ENCODE peak calls at places on chromosomes 12 and 14, in eight cellular contexts. W is left ventricle myocardium inferior, G is A549, X is lung, K is uterus, O is Caco-2, F is IMR-90, R is body of pancreas. E is an unnamed sample. For H3K4me1, the result is how much of the 10 kb centered on the place peaks cover.

GRCh38 chr12:55820679-55821078 is 2.8 kb downstream of the ORMDL2 start:
- DNase-seq in W (no peak), O (no peak), G (peak), X (no peak), R (no peak), F (no peak), K (no peak), E (no peak)

GRCh38 chr14:35470775-35471174 is 63.2 kb upstream of the INSM2 start:
- DNase-seq in W (no peak), X (no peak), K (no peak), G (no peak), R (no peak), F (peak), O (peak), E (no peak)

GRCh38 chr12:53233671-53234091 is 1.7 kb upstream of the RARG start:
- DNase-seq in F (no peak), G (no peak), X (no peak), R (no peak), K (no peak), W (no peak), O (no peak), E (no peak)

GRCh38 chr12:44117368-44117767 is 281.5 kb downstream of the TMEM117 start:
- DNase-seq in R (no peak), G (no peak), W (no peak), X (no peak), F (peak), K (no peak), O (no peak), E (no peak)

GRCh38 chr14:106883218-106883692 is 1356.9 kb downstream of the TMEM121 start:
- DNase-seq in O (peak), W (no peak), K (no peak), X (no peak), F (no peak), R (peak), G (no peak), E (no peak)

GRCh38 chr12:121238604-121239334 is 28.8 kb downstream of the P2RX4 start:
- DNase-seq in X (no peak), K (no peak), G (no peak), W (no peak), O (no peak), F (no peak), R (peak), E (no peak)

GRCh38 chr14:81834308-81834707 is 300.7 kb upstream of the SEL1L start:
- DNase-seq in R (no peak), F (no peak), K (no peak), X (no peak), O (no peak), G (no peak), W (no peak), E (no peak)

GRCh38 chr14:72522847-72523246 is 371.1 kb downstream of the DPF3 start:
- DNase-seq in K (no peak), F (no peak), W (no peak), R (no peak), O (no peak), X (no peak), G (no peak), E (no peak)

GRCh38 chr12:666766-667308 is 3.6 kb upstream of the NINJ2 start:
- DNase-seq in G (no peak), F (peak), X (no peak), K (no peak), W (no peak), O (no peak), R (no peak), E (no peak)

GRCh38 chr12:131608740-131609665 is 101.9 kb upstream of the SFSWAP start:
- DNase-seq in W (peak), K (peak), R (peak), G (peak), O (peak), F (peak), X (peak), E (peak)

GRCh38 chr12:76964784-76965571 is 86.2 kb upstream of the CSRP2 start:
- DNase-seq in G (no peak), X (no peak), W (no peak), F (no peak), K (no peak), O (no peak), R (no peak), E (no peak)

GRCh38 chr14:33210304-33210703 is 271.6 kb downstream of the NPAS3 start:
- DNase-seq in W (no peak), G (no peak), F (peak), X (no peak), R (no peak), K (no peak), O (peak), E (no peak)

GRCh38 chr12:120015313-120015712 is 26.3 kb downstream of the BICDL1 start:
- DNase-seq in K (no peak), G (no peak), R (no peak), X (no peak), W (no peak), O (no peak), F (no peak), E (no peak)

GRCh38 chr14:88289996-88290395 is 33.1 kb downstream of the KCNK10 start:
- DNase-seq in O (no peak), G (no peak), R (no peak), W (no peak), F (no peak), X (no peak), K (no peak), E (no peak)

GRCh38 chr14:32934891-32935633 is 3.6 kb upstream of the NPAS3 start:
- DNase-seq in K (peak), F (no peak), W (no peak), X (no peak), G (no peak), R (no peak), O (no peak), E (no peak)

GRCh38 chr12:104630230-104630670 is 173.5 kb downstream of the CHST11 start:
- DNase-seq in R (no peak), G (no peak), F (no peak), W (no peak), X (no peak), O (no peak), K (no peak), E (no peak)

GRCh38 chr12:19021646-19022045 is 107.9 kb upstream of the PLEKHA5 start:
- DNase-seq in F (peak), G (no peak), X (no peak), R (no peak), O (no peak), W (no peak), K (no peak), E (no peak)

GRCh38 chr14:75877292-75877691 is 104.5 kb downstream of the TGFB3 start:
- DNase-seq in F (peak), O (no peak), R (peak), X (no peak), W (no peak), K (no peak), G (no peak), E (no peak)

GRCh38 chr12:16135323-16135722 is 142.2 kb downstream of the SLC15A5 start:
- DNase-seq in R (no peak), F (no peak), K (no peak), X (no peak), O (no peak), W (no peak), G (no peak), E (no peak)

GRCh38 chr12:59431266-59431665 is 164.6 kb upstream of the SLC16A7 start:
- DNase-seq in K (no peak), W (no peak), O (no peak), X (no peak), R (no peak), G (no peak), F (peak), E (no peak)

GRCh38 chr12:31000751-31001150 is 72.9 kb upstream of the DDX11 start:
- DNase-seq in X (no peak), O (no peak), F (peak), R (no peak), G (no peak), K (no peak), W (no peak), E (no peak)

GRCh38 chr12:4960030-4960429 is 50.3 kb downstream of the KCNA1 start:
- DNase-seq in O (no peak), X (no peak), K (no peak), R (no peak), W (peak), F (no peak), G (no peak), E (no peak)

GRCh38 chr12:53251477-53252348 is 16.4 kb upstream of the ESPL1 start:
- DNase-seq in W (peak), X (peak), R (peak), G (peak), O (peak), K (peak), F (peak), E (peak)

GRCh38 chr12:2751686-2752085 is 43.1 kb upstream of the FKBP4 start:
- DNase-seq in W (no peak), X (no peak), R (no peak), F (no peak), K (no peak), O (no peak), G (no peak), E (no peak)

GRCh38 chr12:100077367-100077766 is 65.3 kb downstream of the BLTP3B start:
- DNase-seq in W (no peak), R (no peak), F (no peak), K (no peak), X (no peak), O (peak), G (no peak), E (no peak)

GRCh38 chr12:108367436-108367835 is 28.3 kb upstream of the CMKLR1 start:
- DNase-seq in F (no peak), K (no peak), X (peak), O (no peak), R (no peak), W (no peak), G (no peak), E (no peak)

DNA sequence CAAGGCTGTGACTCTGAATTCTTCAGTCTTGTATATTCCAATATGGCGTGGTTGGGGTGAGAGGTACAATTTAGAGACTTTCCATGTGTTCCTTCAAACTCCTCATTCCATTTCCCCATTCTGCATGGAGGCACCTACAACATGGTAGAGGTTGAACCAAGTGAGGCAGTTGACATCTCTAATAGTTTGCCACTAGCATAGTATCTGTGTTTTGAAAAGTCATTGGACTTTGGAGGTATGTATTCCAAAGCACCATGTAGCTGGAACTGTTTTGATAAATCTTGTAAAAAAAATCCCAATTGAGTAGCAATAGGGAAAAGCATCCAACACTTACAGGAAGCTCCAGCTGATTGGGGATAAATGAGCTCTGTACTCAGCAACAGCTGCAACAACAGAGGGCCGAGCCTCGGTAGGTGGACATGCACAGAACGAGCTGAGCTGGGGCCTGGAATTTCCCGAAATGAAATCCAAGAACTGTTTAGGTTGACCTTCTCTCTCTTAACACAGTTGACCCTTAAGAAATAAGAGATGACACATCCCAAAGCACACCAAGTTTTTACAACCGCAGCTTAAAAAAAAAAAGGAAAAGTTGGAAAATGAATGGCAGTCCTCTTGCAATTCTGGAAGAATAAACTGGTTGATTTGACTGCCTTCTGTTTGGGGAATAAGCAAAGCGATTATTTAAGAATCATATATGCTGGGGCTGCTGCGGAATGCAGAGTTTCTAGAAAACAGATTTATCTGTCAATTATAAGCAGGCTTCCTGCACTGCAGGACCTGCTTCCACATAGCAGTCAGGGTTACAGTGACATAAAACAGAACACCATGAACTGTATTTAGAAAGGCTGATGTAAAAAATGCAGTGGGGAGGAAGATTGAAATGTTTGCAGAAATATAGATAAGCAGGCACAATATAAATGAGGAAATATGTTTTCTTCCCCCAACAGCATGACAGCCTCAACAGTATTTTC is 194.6 kb upstream of the KRR1 start:
- DNase-seq in K (peak), X (peak), F (peak), W (peak), R (no peak), O (no peak), G (no peak), E (peak)
- TF ChIP-seq CTCF in K (no peak), X (no peak), F (no peak), W (no peak), R (no peak), O (no peak), G (no peak), E (no peak)

DNA sequence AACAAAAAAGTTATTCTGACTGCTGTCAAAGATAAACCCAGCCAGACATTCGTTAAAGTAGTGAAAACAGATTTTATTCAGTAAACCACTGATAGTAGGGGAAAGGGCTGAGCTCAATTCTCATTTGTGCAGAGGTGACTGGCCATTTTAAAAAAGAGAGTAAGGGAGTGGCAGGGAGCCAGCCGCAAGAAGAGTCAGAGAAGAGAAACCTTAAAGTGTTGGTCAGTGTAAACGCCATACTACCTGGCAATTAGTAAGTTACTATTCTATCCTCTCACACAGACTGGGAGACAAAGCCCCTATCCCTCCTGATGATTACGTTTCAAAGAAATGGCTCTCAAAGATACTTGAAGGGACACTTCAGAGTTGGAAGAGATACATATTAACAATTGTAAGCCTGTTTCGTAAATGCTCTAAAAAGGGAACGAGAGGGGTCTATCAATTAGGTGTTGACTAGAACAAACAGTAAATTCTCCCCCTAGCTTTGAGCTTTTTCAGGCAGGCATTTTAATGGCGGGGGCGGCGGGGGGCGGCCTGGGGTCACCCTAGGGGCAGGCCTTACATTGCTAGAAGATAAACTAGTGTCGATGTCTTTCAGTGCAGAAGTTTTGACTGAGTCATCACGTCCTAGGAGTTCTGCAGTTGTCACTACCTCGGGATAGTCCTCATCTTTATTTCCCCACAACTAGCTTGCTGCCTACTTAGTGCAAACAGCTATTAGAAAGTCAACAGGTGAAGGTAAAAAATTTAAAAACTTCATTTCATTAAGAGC is 1.8 kb downstream of the ATP6V1D start:
- DNase-seq in F (peak), X (no peak), R (no peak), O (no peak), W (no peak), G (no peak), K (no peak), E (no peak)
- H3K4me3 ChIP-seq in F (no peak), X (no peak), R (no peak), O (no peak), W (peak), G (no peak), K (no peak), E (no peak)

DNA sequence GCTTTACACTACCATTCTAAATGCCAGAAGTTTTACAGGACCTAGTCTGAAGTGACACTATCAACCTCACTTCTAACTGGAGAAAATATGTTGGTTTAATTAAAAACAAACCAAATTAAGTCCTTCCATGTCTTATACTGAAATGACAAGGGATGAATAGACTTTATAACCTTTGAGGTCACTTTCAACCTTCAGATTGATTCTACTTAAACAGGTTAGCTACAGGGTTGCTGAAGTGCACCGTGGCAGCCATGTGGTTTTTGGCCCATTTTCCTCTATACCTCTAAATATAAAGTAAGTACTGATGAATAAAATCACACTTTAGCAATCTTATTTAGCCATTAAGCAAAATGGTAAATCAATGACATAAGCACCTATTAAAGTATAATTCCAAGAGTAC is 3.9 kb downstream of the SLC38A2 start:
- DNase-seq in W (no peak), R (no peak), F (no peak), K (no peak), O (no peak), G (no peak), X (no peak), E (no peak)
- H3K4me1 ChIP-seq in W (half or more), R (half or more), F (under half), K (under half), O (under half), G (half or more), X (under half), E (half or more)

DNA sequence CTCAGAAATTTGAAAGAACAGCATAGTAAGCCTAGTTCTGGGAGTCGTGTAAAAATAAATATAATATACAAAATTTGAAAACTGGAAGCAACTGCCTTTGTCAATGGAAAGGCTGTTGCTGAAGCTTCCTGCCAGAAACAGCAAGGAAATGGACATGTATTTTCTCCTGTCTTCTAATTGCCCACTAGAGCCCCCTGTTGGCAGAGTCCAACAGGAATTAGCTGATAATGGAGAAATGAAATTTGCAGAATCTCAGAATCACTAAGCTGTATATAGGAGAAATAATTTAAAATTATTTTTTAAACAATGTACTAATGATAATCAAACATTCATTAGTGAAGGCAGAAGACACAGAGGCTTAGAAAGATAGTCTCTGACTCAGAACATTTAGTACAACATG is 414.8 kb downstream of the SLC6A15 start:
- DNase-seq in G (no peak), K (no peak), W (no peak), R (peak), F (no peak), O (no peak), X (no peak), E (no peak)
- TF ChIP-seq CTCF in G (peak), K (no peak), W (no peak), R (peak), F (peak), O (no peak), X (no peak), E (peak)

GRCh38 chr14:63045612-63046320 is 508 bp upstream of the KCNH5 start:
- DNase-seq in X (no peak), O (no peak), G (peak), W (no peak), R (peak), F (peak), K (no peak), E (peak)
- H3K4me3 ChIP-seq in X (no peak), O (no peak), G (peak), W (peak), R (no peak), F (peak), K (no peak), E (peak)

DNA sequence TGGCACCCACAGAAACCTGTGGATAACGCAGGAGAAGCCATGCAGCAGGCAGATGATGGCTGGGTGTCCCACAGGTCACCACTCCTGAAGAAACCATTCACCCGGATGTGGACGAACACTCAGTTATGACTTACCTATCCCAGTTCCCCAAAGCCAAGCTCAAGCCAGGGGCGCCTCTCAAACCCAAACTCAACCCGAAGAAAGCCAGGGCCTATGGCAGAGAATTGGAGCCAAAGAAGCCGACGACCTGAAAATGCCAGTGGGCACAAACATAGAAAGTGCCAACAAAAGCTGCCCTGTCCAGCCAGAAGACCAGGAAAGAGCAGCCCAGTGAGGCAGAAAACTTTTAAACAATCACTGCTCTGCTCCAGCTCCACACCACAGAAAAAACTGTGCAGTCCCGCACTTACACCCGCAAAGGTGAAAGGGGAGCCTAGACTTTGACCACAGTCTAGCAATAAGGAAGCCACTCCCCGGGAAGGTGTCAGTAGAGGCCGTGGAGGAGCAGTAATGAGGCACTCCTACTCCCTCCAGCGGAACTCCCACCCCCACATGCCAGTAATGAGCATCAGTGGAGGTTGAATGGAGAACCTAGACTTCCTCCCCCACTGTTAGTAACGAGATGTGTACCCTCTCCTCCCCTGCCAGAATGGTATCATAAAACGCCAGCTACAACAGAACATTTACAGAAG is 6.0 kb upstream of the ACVRL1 start:
- DNase-seq in X (no peak), G (no peak), F (no peak), R (no peak), O (peak), W (no peak), K (no peak), E (peak)
- H3K4me1 ChIP-seq in X (under half), G (under half), F (under half), R (under half), O (under half), W (half or more), K (under half), E (under half)

DNA sequence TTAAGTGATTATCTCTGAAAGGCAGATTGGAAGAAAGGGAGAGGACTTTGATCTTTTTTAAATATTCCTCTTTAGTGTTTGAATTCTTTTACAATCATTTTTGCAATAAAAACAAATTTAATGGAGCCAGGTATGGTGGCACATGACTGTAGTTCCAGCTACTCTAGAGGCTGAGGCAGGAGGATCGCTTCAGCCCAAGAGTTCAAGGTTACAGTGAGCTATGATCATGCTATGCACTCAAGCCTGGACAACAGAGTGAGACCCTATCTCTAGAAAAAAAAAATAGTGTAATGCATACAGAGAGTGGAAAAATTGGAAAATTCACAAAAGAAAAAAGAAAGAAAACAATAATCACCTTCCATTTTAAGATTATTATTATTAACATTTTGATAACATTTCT is 15.2 kb upstream of the HECTD1 start:
- DNase-seq in O (no peak), W (no peak), R (no peak), F (no peak), G (no peak), K (no peak), X (no peak), E (no peak)
- TF ChIP-seq CTCF in O (no peak), W (no peak), R (no peak), F (no peak), G (no peak), K (no peak), X (no peak), E (no peak)